ENCODE peak calls at places on chromosomes 3 and 15, in eight cellular contexts. Z is mesothelial cell of epicardium; W is PC-9; D is CD8-positive, alpha-beta T cell; H is endothelial cell; Y is spleen; C is HCT116; U is tibial nerve. O is an unnamed sample.

GRCh38 chr15:66982250-66982649 is 83.2 kb upstream of the SMAD3 start:
- DNase-seq in Z (no peak), H (no peak), D (no peak), U (no peak), Y (no peak), W (no peak), C (no peak), O (no peak)

GRCh38 chr3:143657391-143657790 is 190.9 kb downstream of the SLC9A9 start:
- DNase-seq in Y (no peak), D (no peak), U (no peak), H (no peak), Z (no peak), W (no peak), C (no peak), O (no peak)

GRCh38 chr3:151282921-151283320 is 4.6 kb upstream of the P2RY14 start:
- DNase-seq in W (no peak), Y (no peak), D (no peak), Z (no peak), C (peak), U (no peak), H (no peak), O (no peak)

GRCh38 chr3:179098388-179099077 is 26.9 kb upstream of the ZMAT3 start:
- DNase-seq in D (no peak), Y (no peak), C (no peak), H (no peak), U (no peak), Z (no peak), W (no peak), O (no peak)

GRCh38 chr3:99861216-99861615 is 43.6 kb downstream of the CMSS1 start:
- DNase-seq in Y (no peak), C (no peak), U (no peak), D (no peak), W (no peak), H (no peak), Z (no peak), O (no peak)

GRCh38 chr3:150324825-150325224 is 83.3 kb upstream of the TSC22D2 start:
- DNase-seq in D (no peak), W (no peak), Z (no peak), U (no peak), H (no peak), Y (no peak), C (no peak), O (no peak)

GRCh38 chr15:78695849-78696248 is 54.8 kb upstream of the CHRNB4 start:
- DNase-seq in W (no peak), H (no peak), D (no peak), Z (no peak), Y (no peak), C (no peak), U (no peak), O (no peak)

GRCh38 chr3:174931473-174931872 is 72.3 kb downstream of the NAALADL2 start:
- DNase-seq in D (no peak), W (no peak), Z (no peak), C (no peak), Y (no peak), H (no peak), U (no peak), O (no peak)

GRCh38 chr15:88624156-88624970 is 3.2 kb downstream of the AEN start:
- DNase-seq in D (peak), C (no peak), W (no peak), Y (no peak), H (peak), U (no peak), Z (no peak), O (no peak)

GRCh38 chr15:52785672-52786406 is 4.3 kb downstream of the ONECUT1 start:
- DNase-seq in Y (no peak), D (no peak), H (no peak), W (no peak), C (no peak), U (no peak), Z (no peak), O (no peak)

GRCh38 chr3:78096488-78097255 is 1056.8 kb downstream of the ROBO2 start:
- DNase-seq in Y (no peak), D (no peak), Z (no peak), W (no peak), H (no peak), U (no peak), C (no peak), O (no peak)

GRCh38 chr15:89770041-89770440 is 6.1 kb upstream of the MESP2 start:
- DNase-seq in H (no peak), C (no peak), D (no peak), U (no peak), Z (no peak), W (no peak), Y (no peak), O (no peak)

GRCh38 chr3:170584585-170585007 is 1.3 kb downstream of the SLC7A14 start:
- DNase-seq in U (peak), D (peak), W (peak), Y (no peak), Z (peak), C (no peak), H (peak), O (peak)

GRCh38 chr3:13073976-13074375 is 747 bp upstream of the IQSEC1 start:
- DNase-seq in Z (no peak), C (no peak), W (no peak), U (no peak), Y (no peak), D (no peak), H (no peak), O (no peak)

GRCh38 chr15:99495430-99496301 is 70.1 kb upstream of the MEF2A start:
- DNase-seq in W (no peak), H (no peak), Y (no peak), C (no peak), D (no peak), U (no peak), Z (no peak), O (no peak)

GRCh38 chr3:196757876-196758739 is 18.5 kb downstream of the PAK2 start:
- DNase-seq in C (no peak), W (no peak), Y (no peak), D (no peak), U (no peak), Z (no peak), H (no peak), O (no peak)

GRCh38 chr3:169836058-169836941 is 23.6 kb upstream of the LRRC34 start:
- DNase-seq in W (no peak), D (no peak), Z (no peak), Y (no peak), H (no peak), U (no peak), C (no peak), O (no peak)

GRCh38 chr15:24269166-24269571 is 406.4 kb upstream of the NPAP1 start:
- DNase-seq in Z (no peak), W (no peak), C (no peak), H (no peak), D (no peak), U (no peak), Y (no peak), O (no peak)

GRCh38 chr3:35946121-35946856 is 307.0 kb downstream of the ARPP21 start:
- DNase-seq in C (no peak), Y (no peak), H (no peak), Z (no peak), D (no peak), W (no peak), U (no peak), O (no peak)
- TF ChIP-seq CTCF in C (peak), Y (no peak), H (peak), Z (peak), D (no peak), W (peak), U (peak), O (no peak)

DNA sequence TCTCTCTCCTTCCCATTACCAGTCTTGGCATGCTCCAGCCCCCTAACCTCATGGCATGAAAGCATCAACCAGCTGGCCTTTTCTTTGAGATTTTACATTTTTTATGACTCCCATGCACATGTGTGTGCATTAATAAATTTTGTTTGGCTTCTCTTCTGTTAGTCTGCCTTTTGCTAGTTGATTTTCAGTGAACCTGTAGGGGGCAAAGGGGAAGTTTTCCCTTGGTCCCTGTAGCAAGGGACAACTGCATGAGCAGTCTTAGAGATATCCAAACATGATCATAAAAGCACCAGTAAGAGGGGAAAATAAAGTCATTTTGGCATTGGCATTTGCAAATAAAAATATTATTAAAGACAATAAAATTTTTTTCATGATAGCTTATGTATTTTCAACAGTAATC is 73.7 kb downstream of the OXSM start:
- DNase-seq in U (no peak), W (no peak), D (no peak), H (no peak), Y (no peak), C (no peak), Z (no peak), O (no peak)
- TF ChIP-seq CTCF in U (no peak), W (no peak), D (no peak), H (peak), Y (no peak), C (peak), Z (no peak), O (no peak)

GRCh38 chr15:39167114-39168058 is 413.5 kb upstream of the THBS1 start:
- DNase-seq in Z (no peak), W (no peak), D (no peak), H (no peak), C (no peak), Y (no peak), U (no peak), O (no peak)

GRCh38 chr15:39172380-39173281 is 408.2 kb upstream of the THBS1 start:
- DNase-seq in W (peak), Z (no peak), D (no peak), Y (no peak), C (no peak), H (no peak), U (no peak), O (peak)

GRCh38 chr15:39173426-39173825 is 407.5 kb upstream of the THBS1 start:
- DNase-seq in W (no peak), H (no peak), Z (no peak), Y (no peak), D (no peak), C (no peak), U (no peak), O (no peak)

GRCh38 chr15:39174332-39174731 is 406.5 kb upstream of the THBS1 start:
- DNase-seq in W (no peak), C (no peak), D (no peak), Z (no peak), Y (no peak), U (no peak), H (no peak), O (no peak)

GRCh38 chr15:39171944-39172368 is 408.9 kb upstream of the THBS1 start:
- DNase-seq in Z (peak), Y (no peak), U (peak), C (peak), D (no peak), H (peak), W (peak), O (peak)
- TF ChIP-seq CTCF in Z (no peak), Y (no peak), U (peak), C (peak), D (no peak), H (peak), W (peak), O (no peak)

GRCh38 chr3:63248015-63248414 is 30.1 kb upstream of the SYNPR start:
- DNase-seq in Z (no peak), U (no peak), C (no peak), H (no peak), Y (no peak), D (no peak), W (no peak), O (no peak)
- TF ChIP-seq CTCF in Z (no peak), U (no peak), C (no peak), H (no peak), Y (no peak), D (no peak), W (no peak), O (no peak)

GRCh38 chr15:28921925-28922711 is 36.3 kb downstream of the APBA2 start:
- DNase-seq in W (no peak), U (no peak), H (no peak), Y (peak), Z (no peak), D (no peak), C (no peak), O (no peak)
- TF ChIP-seq CTCF in W (no peak), U (no peak), H (no peak), Y (no peak), Z (no peak), D (no peak), C (peak), O (no peak)

O was measured in Calu3.